ENCODE peak calls at places on chromosomes 6 and 20, in five cellular contexts. Z, U, Q, M and A are unnamed samples.

GRCh38 chr20:13684566-13685222 is 46.0 kb upstream of the TASP1 start:
- DNase-seq in Z (peak; percentile 60), U (no peak), Q (no peak), M (no peak), A (no peak)

GRCh38 chr20:19376451-19376971 is 164.1 kb downstream of the SLC24A3 start:
- DNase-seq in Z (no peak), U (no peak), Q (peak; percentile 62), M (no peak), A (peak; percentile 37)

GRCh38 chr6:128784266-128784665 is 98.7 kb upstream of the LAMA2 start:
- DNase-seq in Z (no peak), U (no peak), Q (no peak), M (no peak), A (no peak)

GRCh38 chr20:38610521-38610920 is 8.9 kb downstream of the ARHGAP40 start:
- DNase-seq in Z (no peak), U (no peak), Q (no peak), M (no peak), A (no peak)

GRCh38 chr6:80547827-80548226 is 441.4 kb downstream of the BCKDHB start:
- DNase-seq in Z (no peak), U (no peak), Q (no peak), M (no peak), A (no peak)

GRCh38 chr6:107769053-107769658 is 55.0 kb downstream of the SCML4 start:
- DNase-seq in Z (no peak), U (no peak), Q (no peak), M (no peak), A (no peak)

GRCh38 chr20:8721098-8721497 is 347.8 kb upstream of the PLCB4 start:
- DNase-seq in Z (peak; percentile 7), U (peak; percentile 18), Q (no peak), M (peak; percentile 39), A (no peak)

GRCh38 chr6:95248501-95248900 is 328.8 kb upstream of the MANEA start:
- DNase-seq in Z (no peak), U (no peak), Q (no peak), M (no peak), A (no peak)

GRCh38 chr6:130132286-130132701 is 90.5 kb downstream of the SAMD3 start:
- DNase-seq in Z (no peak), U (no peak), Q (no peak), M (no peak), A (no peak)

GRCh38 chr6:145042559-145042958 is 692.8 kb downstream of the EPM2A start:
- DNase-seq in Z (no peak), U (no peak), Q (no peak), M (no peak), A (no peak)

GRCh38 chr20:37990571-37991151 is 42.6 kb downstream of the TTI1 start:
- DNase-seq in Z (peak; percentile 84), U (no peak), Q (no peak), M (peak; percentile 71), A (no peak)

GRCh38 chr6:53795702-53796450 is 1.1 kb downstream of the LRRC1 start:
- DNase-seq in Z (no peak), U (no peak), Q (no peak), M (peak; percentile 60), A (no peak)

GRCh38 chr6:23027281-23027680 is 457.9 kb downstream of the HDGFL1 start:
- DNase-seq in Z (no peak), U (no peak), Q (no peak), M (no peak), A (no peak)

GRCh38 chr6:111745636-111746035 is 127.6 kb downstream of the FYN start:
- DNase-seq in Z (no peak), U (no peak), Q (no peak), M (no peak), A (no peak)

GRCh38 chr6:25995507-25995906 is 32.9 kb downstream of the TRIM38 start:
- DNase-seq in Z (no peak), U (no peak), Q (no peak), M (no peak), A (no peak)

GRCh38 chr6:143514996-143515760 is 3.7 kb upstream of the FUCA2 start:
- DNase-seq in Z (no peak), U (no peak), Q (no peak), M (peak; percentile 73), A (no peak)

GRCh38 chr20:61205769-61206168 is 46.3 kb upstream of the CDH4 start:
- DNase-seq in Z (no peak), U (no peak), Q (no peak), M (no peak), A (no peak)

GRCh38 chr20:3797226-3797545 is 1.1 kb downstream of the CDC25B start:
- DNase-seq in Z (no peak), U (no peak), Q (no peak), M (no peak), A (no peak)

GRCh38 chr6:130932438-130932837 is 105.2 kb downstream of the SMLR1 start:
- DNase-seq in Z (no peak), U (no peak), Q (no peak), M (no peak), A (no peak)

GRCh38 chr20:9332783-9333482 is 181.5 kb upstream of the LAMP5 start:
- DNase-seq in Z (no peak), U (no peak), Q (no peak), M (no peak), A (no peak)

GRCh38 chr20:63054695-63055240 is 48.0 kb upstream of the BHLHE23 start:
- DNase-seq in Z (no peak), U (no peak), Q (no peak), M (no peak), A (no peak)
- TF ChIP-seq POLR2AphosphoS5 in Z (no peak), U (no peak), Q (no peak), M (no peak), A (no peak)

GRCh38 chr6:157273756-157274088 is 49.6 kb downstream of the TMEM242 start:
- DNase-seq in Z (no peak), U (peak; percentile 31), Q (peak; percentile 86), M (peak; percentile 35), A (no peak)

GRCh38 chr6:157274116-157274470 is 49.2 kb downstream of the TMEM242 start:
- DNase-seq in Z (no peak), U (no peak), Q (peak; percentile 86), M (no peak), A (no peak)

GRCh38 chr6:157272866-157273755 is 50.2 kb downstream of the TMEM242 start:
- DNase-seq in Z (no peak), U (no peak), Q (peak; percentile 87), M (no peak), A (no peak)

GRCh38 chr6:157276134-157276532 is 47.2 kb downstream of the TMEM242 start:
- DNase-seq in Z (no peak), U (no peak), Q (peak; percentile 69), M (no peak), A (no peak)

DNA sequence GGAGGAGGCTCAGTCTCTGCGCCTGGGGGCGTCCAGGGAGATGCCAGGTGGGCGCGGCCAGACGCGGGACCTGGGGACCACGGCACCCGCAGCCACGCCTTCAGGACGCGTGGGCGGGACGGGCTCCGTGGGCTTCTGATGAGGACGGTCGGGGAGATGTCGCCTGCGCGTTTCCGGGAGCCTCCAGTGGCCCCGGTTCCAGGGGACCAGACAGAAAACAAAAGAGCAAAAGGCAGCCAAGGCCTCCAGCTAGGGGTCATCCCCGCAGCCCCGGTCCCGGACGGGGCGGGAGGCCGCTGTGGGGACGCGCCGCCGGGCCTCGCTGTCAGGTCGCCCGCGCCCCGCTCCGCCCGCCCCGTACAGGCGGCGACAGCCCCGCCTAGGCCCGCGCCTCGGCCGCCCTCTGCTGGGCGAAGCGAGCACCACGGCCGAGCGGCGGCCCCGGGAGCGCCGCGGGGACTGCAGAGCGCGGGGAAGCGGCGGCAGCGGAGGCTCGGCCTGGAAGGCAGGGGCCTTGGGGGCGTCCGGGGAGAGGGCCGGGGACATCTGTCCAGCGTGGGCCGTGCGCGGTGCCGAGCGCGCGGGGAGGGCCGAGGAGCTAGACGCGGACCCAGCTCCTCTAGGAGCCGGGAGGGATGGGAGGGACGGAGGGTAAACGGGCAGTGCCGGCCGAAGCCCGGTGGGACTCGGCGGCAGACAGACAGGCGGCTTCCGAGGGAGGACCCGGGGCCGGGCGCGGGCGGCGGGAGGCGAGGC is 48.7 kb downstream of the TMEM242 start:
- DNase-seq in Z (peak; percentile 9), U (peak; percentile 31), Q (peak; percentile 85), M (peak; percentile 74), A (no peak)
- TF ChIP-seq CTCF in Z (peak; percentile 65), U (peak; percentile 62), Q (peak; percentile 54), M (peak; percentile 80), A (peak; percentile 96)

GRCh38 chr6:27873101-27874030 is 38.8 kb downstream of the OR2B2 start:
- DNase-seq in Z (peak; percentile 90), U (no peak), Q (no peak), M (peak; percentile 68), A (no peak)
- TF ChIP-seq POLR2A in Z (peak; percentile 97), U (no peak), Q (peak; percentile 17), M (no peak), A (no peak)

GRCh38 chr6:3789896-3790558 is 38.5 kb upstream of the PXDC1 start:
- DNase-seq in Z (no peak), U (no peak), Q (peak; percentile 47), M (no peak), A (no peak)
- TF ChIP-seq POLR2AphosphoS5 in Z (no peak), U (no peak), Q (no peak), M (no peak), A (no peak)

GRCh38 chr6:167744681-167745659 is 81.7 kb upstream of the AFDN start:
- DNase-seq in Z (no peak), U (no peak), Q (no peak), M (peak; percentile 10), A (no peak)

GRCh38 chr6:167739721-167740475 is 86.8 kb upstream of the AFDN start:
- DNase-seq in Z (no peak), U (no peak), Q (no peak), M (peak; percentile 5), A (no peak)

GRCh38 chr6:167745660-167746376 is 80.9 kb upstream of the AFDN start:
- DNase-seq in Z (no peak), U (no peak), Q (no peak), M (peak; percentile 18), A (no peak)

GRCh38 chr6:167746377-167747151 is 80.1 kb upstream of the AFDN start:
- DNase-seq in Z (no peak), U (no peak), Q (no peak), M (peak; percentile 23), A (no peak)

GRCh38 chr6:167742719-167743303 is 83.9 kb upstream of the AFDN start:
- DNase-seq in Z (no peak), U (peak; percentile 0), Q (no peak), M (no peak), A (no peak)
- TF ChIP-seq CTCF in Z (no peak), U (no peak), Q (no peak), M (no peak), A (no peak)

DNA sequence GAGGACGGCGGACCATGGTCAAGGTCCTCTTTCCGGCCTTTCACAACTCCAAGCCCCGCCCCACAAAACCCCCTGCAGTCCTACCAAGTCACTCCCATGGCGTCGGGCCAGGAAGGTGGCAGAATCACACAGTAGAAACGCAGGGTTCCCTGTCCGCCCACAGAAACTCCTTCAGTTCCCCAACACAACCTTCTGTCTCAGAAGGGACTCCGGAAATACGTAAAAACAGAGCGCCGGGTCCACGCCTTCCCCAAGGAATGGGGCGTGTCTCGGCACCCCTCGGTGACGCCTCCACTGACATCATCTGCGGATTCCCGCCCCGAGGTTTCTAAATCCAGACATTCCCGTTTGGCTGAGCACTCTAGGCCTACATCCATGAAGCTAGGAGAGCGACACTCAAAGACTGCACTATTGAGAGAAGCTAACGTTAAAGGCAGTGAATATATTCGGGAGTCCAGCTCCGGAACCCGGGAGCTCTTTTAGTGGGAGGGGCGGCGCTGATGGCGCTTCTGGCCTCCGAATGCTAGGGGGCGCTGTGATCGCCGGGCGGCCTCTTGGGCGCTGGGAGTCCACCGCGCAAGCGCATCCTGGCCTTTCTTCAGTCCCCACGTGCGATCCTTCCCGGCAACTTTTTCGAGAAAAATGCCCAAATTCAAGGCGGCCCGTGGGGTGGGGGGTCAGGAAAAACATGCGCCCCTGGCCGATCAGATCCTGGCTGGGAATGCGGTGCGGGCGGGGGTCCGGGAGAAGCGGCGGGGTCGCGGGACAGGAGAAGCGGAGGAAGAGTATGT is at the start of the genes BYSL and MED20:
- DNase-seq in Z (peak; percentile 83), U (peak; percentile 95), Q (peak; percentile 94), M (peak; percentile 94), A (peak; percentile 98)
- TF ChIP-seq POLR2A in Z (peak; percentile 81), U (peak; percentile 76), Q (peak; percentile 63), M (no peak), A (peak; percentile 76)